ENCODE peak calls at places on chromosomes 12 and 14, in six cellular contexts. One of them, this sample, is unnamed.
A peak's percentile ranks its signal among the peaks of the same experiment; 100 is the strongest.

GRCh38 chr12:130073721-130074120 is 88.5 kb upstream of the FZD10 start:
- DNase-seq in AG20443: no peak
- DNase-seq in stomach: no peak
- DNase-seq in activated T-cell treated with anti-CD3 and anti-CD28 coated beads for 48 hours: no peak
- DNase-seq in GOT3: no peak
- DNase-seq in stimulated activated CD4-positive, alpha-beta T cell treated with anti-CD3 and anti-CD28 coated beads, Interleukin-4, amount 100 ng/mL, for 48 hours: no peak
- DNase-seq in this sample: no peak

GRCh38 chr14:75886661-75887348 is 95.0 kb downstream of the TGFB3 start:
- DNase-seq in AG20443: peak; percentile 38
- DNase-seq in stomach: no peak
- DNase-seq in activated T-cell treated with anti-CD3 and anti-CD28 coated beads for 48 hours: no peak
- DNase-seq in GOT3: no peak
- DNase-seq in stimulated activated CD4-positive, alpha-beta T cell treated with anti-CD3 and anti-CD28 coated beads, Interleukin-4, amount 100 ng/mL, for 48 hours: no peak
- DNase-seq in this sample: no peak

GRCh38 chr12:69097619-69098368 is 141.6 kb upstream of the CPSF6 start:
- DNase-seq in AG20443: peak; percentile 57
- DNase-seq in stomach: no peak
- DNase-seq in activated T-cell treated with anti-CD3 and anti-CD28 coated beads for 48 hours: no peak
- DNase-seq in GOT3: no peak
- DNase-seq in stimulated activated CD4-positive, alpha-beta T cell treated with anti-CD3 and anti-CD28 coated beads, Interleukin-4, amount 100 ng/mL, for 48 hours: no peak
- DNase-seq in this sample: no peak

GRCh38 chr12:109310247-109311125 is 1.4 kb upstream of the FOXN4 start:
- DNase-seq in AG20443: no peak
- DNase-seq in stomach: no peak
- DNase-seq in activated T-cell treated with anti-CD3 and anti-CD28 coated beads for 48 hours: peak; percentile 12
- DNase-seq in GOT3: no peak
- DNase-seq in stimulated activated CD4-positive, alpha-beta T cell treated with anti-CD3 and anti-CD28 coated beads, Interleukin-4, amount 100 ng/mL, for 48 hours: no peak
- DNase-seq in this sample: no peak

GRCh38 chr12:65930114-65930828 is 106.0 kb downstream of the HMGA2 start:
- DNase-seq in AG20443: no peak
- DNase-seq in stomach: no peak
- DNase-seq in activated T-cell treated with anti-CD3 and anti-CD28 coated beads for 48 hours: no peak
- DNase-seq in GOT3: no peak
- DNase-seq in stimulated activated CD4-positive, alpha-beta T cell treated with anti-CD3 and anti-CD28 coated beads, Interleukin-4, amount 100 ng/mL, for 48 hours: no peak
- DNase-seq in this sample: no peak

GRCh38 chr12:52015393-52016081 is 8.8 kb downstream of the TAMALIN start:
- DNase-seq in AG20443: no peak
- DNase-seq in stomach: no peak
- DNase-seq in activated T-cell treated with anti-CD3 and anti-CD28 coated beads for 48 hours: no peak
- DNase-seq in GOT3: no peak
- DNase-seq in stimulated activated CD4-positive, alpha-beta T cell treated with anti-CD3 and anti-CD28 coated beads, Interleukin-4, amount 100 ng/mL, for 48 hours: no peak
- DNase-seq in this sample: no peak

GRCh38 chr12:96193725-96194571 is at the start of gene ELK3:
- DNase-seq in AG20443: peak; percentile 87
- DNase-seq in stomach: peak; percentile 73
- DNase-seq in activated T-cell treated with anti-CD3 and anti-CD28 coated beads for 48 hours: peak; percentile 48
- DNase-seq in GOT3: no peak
- DNase-seq in stimulated activated CD4-positive, alpha-beta T cell treated with anti-CD3 and anti-CD28 coated beads, Interleukin-4, amount 100 ng/mL, for 48 hours: no peak
- DNase-seq in this sample: no peak

GRCh38 chr14:39229222-39229543 is 4.5 kb upstream of the MIA2 start:
- DNase-seq in AG20443: peak; percentile 44
- DNase-seq in stomach: no peak
- DNase-seq in activated T-cell treated with anti-CD3 and anti-CD28 coated beads for 48 hours: peak; percentile 40
- DNase-seq in GOT3: no peak
- DNase-seq in stimulated activated CD4-positive, alpha-beta T cell treated with anti-CD3 and anti-CD28 coated beads, Interleukin-4, amount 100 ng/mL, for 48 hours: peak; percentile 50
- DNase-seq in this sample: peak; percentile 14

GRCh38 chr12:102596016-102596415 is 115.7 kb upstream of the IGF1 start:
- DNase-seq in AG20443: no peak
- DNase-seq in stomach: no peak
- DNase-seq in activated T-cell treated with anti-CD3 and anti-CD28 coated beads for 48 hours: no peak
- DNase-seq in GOT3: no peak
- DNase-seq in stimulated activated CD4-positive, alpha-beta T cell treated with anti-CD3 and anti-CD28 coated beads, Interleukin-4, amount 100 ng/mL, for 48 hours: no peak
- DNase-seq in this sample: no peak

GRCh38 chr12:47085815-47086252 is 6.1 kb upstream of the AMIGO2 start:
- DNase-seq in AG20443: peak; percentile 30
- DNase-seq in stomach: no peak
- DNase-seq in activated T-cell treated with anti-CD3 and anti-CD28 coated beads for 48 hours: no peak
- DNase-seq in GOT3: no peak
- DNase-seq in stimulated activated CD4-positive, alpha-beta T cell treated with anti-CD3 and anti-CD28 coated beads, Interleukin-4, amount 100 ng/mL, for 48 hours: peak; percentile 36
- DNase-seq in this sample: no peak